ENCODE peak calls at places on chromosomes 2 and 18, in four cellular contexts. E is right lobe of liver, Y is A549, X is H1. M is an unnamed sample. For H3K4me1, the result is how much of the 10 kb centered on the place peaks cover.

GRCh38 chr2:155663265-155663664 is 669.3 kb downstream of the NR4A2 start:
- DNase-seq in Y (no peak), X (no peak), E (no peak), M (no peak)

GRCh38 chr2:124112966-124113365 is 87.9 kb downstream of the CNTNAP5 start:
- DNase-seq in Y (no peak), E (no peak), X (no peak), M (no peak)

GRCh38 chr2:113144259-113144658 is 16.9 kb downstream of the IL1RN start:
- DNase-seq in Y (no peak), E (no peak), X (no peak), M (no peak)

GRCh38 chr18:44725300-44726096 is 44.8 kb downstream of the SETBP1 start:
- DNase-seq in E (no peak), X (no peak), Y (no peak), M (peak)

GRCh38 chr2:15170068-15170775 is 390.9 kb downstream of the NBAS start:
- DNase-seq in Y (no peak), X (no peak), E (no peak), M (no peak)

GRCh38 chr2:164903214-164903613 is 52.1 kb downstream of the SLC38A11 start:
- DNase-seq in Y (no peak), E (no peak), X (no peak), M (no peak)

GRCh38 chr2:205865794-205866490 is 183.6 kb downstream of the NRP2 start:
- DNase-seq in X (no peak), E (no peak), Y (no peak), M (no peak)

GRCh38 chr2:40243581-40243980 is 208.3 kb downstream of the SLC8A1 start:
- DNase-seq in Y (no peak), X (no peak), E (no peak), M (no peak)

GRCh38 chr2:130241041-130241707 is 42.9 kb upstream of the TUBA3E start:
- DNase-seq in Y (peak), X (no peak), E (no peak), M (no peak)

GRCh38 chr2:3105814-3106569 is 271.6 kb downstream of the EIPR1 start:
- DNase-seq in X (peak), Y (no peak), E (no peak), M (no peak)

GRCh38 chr2:231317579-231317978 is 77.9 kb upstream of the B3GNT7 start:
- DNase-seq in X (no peak), Y (no peak), E (no peak), M (no peak)

GRCh38 chr2:2909086-2910035 is 468.3 kb downstream of the EIPR1 start:
- DNase-seq in E (no peak), Y (no peak), X (no peak), M (no peak)

GRCh38 chr2:27855476-27855875 is 34.7 kb downstream of the RBKS start:
- DNase-seq in X (no peak), E (no peak), Y (no peak), M (no peak)

GRCh38 chr2:35606394-35606793 is 749.2 kb upstream of the CRIM1 start:
- DNase-seq in Y (no peak), X (no peak), E (no peak), M (no peak)

GRCh38 chr2:173286153-173286809 is 68.4 kb upstream of the CDCA7 start:
- DNase-seq in E (no peak), Y (peak), X (no peak), M (no peak)

GRCh38 chr2:217899231-217900009 is 103.4 kb downstream of the TNS1 start:
- DNase-seq in Y (peak), E (peak), X (peak), M (peak)

GRCh38 chr18:60411715-60412114 is 39.1 kb upstream of the MC4R start:
- DNase-seq in E (no peak), Y (no peak), X (no peak), M (no peak)

GRCh38 chr2:105604938-105605337 is 139.8 kb upstream of the NCK2 start:
- DNase-seq in E (no peak), Y (no peak), X (no peak), M (peak)

GRCh38 chr2:222701709-222702108 is 30.3 kb downstream of the MOGAT1 start:
- DNase-seq in X (no peak), Y (no peak), E (no peak), M (no peak)

GRCh38 chr18:44803019-44803650 is 122.4 kb downstream of the SETBP1 start:
- DNase-seq in Y (no peak), X (no peak), E (no peak), M (peak)

GRCh38 chr2:187988348-187988747 is 303.3 kb upstream of the GULP1 start:
- DNase-seq in E (no peak), Y (no peak), X (no peak), M (no peak)

GRCh38 chr2:101832114-101832513 is 134.6 kb downstream of the MAP4K4 start:
- DNase-seq in X (no peak), Y (no peak), E (no peak), M (no peak)

GRCh38 chr18:31684279-31685096 is at the start of gene B4GALT6:
- DNase-seq in Y (peak), X (peak), E (peak), M (peak)

GRCh38 chr2:25347205-25347815 is 5.6 kb upstream of the DNMT3A start:
- DNase-seq in Y (no peak), E (no peak), X (no peak), M (no peak)

GRCh38 chr2:239311132-239312040 is 89.4 kb downstream of the HDAC4 start:
- DNase-seq in Y (no peak), E (peak), X (peak), M (no peak)
- H3K4me1 ChIP-seq in Y (under half), E (under half), X (under half), M (half or more)

GRCh38 chr2:135819211-135819610 is 17.8 kb downstream of the LCT start:
- DNase-seq in X (peak), E (no peak), Y (peak), M (no peak)

GRCh38 chr2:135817946-135818345 is 19.0 kb downstream of the LCT start:
- DNase-seq in Y (no peak), E (no peak), X (no peak), M (no peak)

GRCh38 chr2:135821190-135821589 is 15.8 kb downstream of the LCT start:
- DNase-seq in Y (no peak), X (no peak), E (no peak), M (no peak)

GRCh38 chr2:135817466-135817865 is 19.5 kb downstream of the LCT start:
- DNase-seq in X (no peak), E (no peak), Y (no peak), M (no peak)

GRCh38 chr2:135820003-135820618 is 16.9 kb downstream of the LCT start:
- DNase-seq in Y (no peak), E (no peak), X (no peak), M (no peak)
- TF ChIP-seq POLR2A in Y (no peak), E (no peak), X (no peak), M (no peak)

DNA sequence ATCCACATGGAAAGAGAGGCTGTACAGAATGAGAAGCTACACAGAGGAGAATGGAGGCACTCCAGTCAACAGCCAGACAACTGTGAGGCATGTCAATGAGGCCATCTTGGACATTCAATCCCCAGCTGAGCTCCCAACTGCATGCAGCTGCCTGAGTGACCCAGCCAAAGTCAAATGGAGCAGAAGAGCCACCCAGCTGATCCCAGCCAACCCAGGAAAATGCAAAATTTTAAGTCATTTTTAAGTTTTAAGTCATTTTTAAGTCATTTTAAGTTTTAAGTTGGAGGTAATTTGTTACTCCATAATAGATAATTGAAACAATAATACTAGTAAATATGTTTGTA is 63.6 kb downstream of the RBMS1 start:
- DNase-seq in X (no peak), E (no peak), Y (no peak), M (no peak)
- H3K4me1 ChIP-seq in X (under half), E (under half), Y (under half), M (under half)

GRCh38 chr2:38912619-38913018 is 22.9 kb downstream of the ARHGEF33 start:
- DNase-seq in X (no peak), Y (no peak), E (no peak), M (no peak)

GRCh38 chr2:38907242-38907641 is 17.6 kb downstream of the ARHGEF33 start:
- DNase-seq in X (no peak), E (no peak), Y (no peak), M (no peak)

GRCh38 chr2:38905251-38905650 is 15.6 kb downstream of the ARHGEF33 start:
- DNase-seq in E (no peak), Y (no peak), X (no peak), M (no peak)

GRCh38 chr2:38909872-38910271 is 20.2 kb downstream of the ARHGEF33 start:
- DNase-seq in E (no peak), X (no peak), Y (no peak), M (no peak)

DNA sequence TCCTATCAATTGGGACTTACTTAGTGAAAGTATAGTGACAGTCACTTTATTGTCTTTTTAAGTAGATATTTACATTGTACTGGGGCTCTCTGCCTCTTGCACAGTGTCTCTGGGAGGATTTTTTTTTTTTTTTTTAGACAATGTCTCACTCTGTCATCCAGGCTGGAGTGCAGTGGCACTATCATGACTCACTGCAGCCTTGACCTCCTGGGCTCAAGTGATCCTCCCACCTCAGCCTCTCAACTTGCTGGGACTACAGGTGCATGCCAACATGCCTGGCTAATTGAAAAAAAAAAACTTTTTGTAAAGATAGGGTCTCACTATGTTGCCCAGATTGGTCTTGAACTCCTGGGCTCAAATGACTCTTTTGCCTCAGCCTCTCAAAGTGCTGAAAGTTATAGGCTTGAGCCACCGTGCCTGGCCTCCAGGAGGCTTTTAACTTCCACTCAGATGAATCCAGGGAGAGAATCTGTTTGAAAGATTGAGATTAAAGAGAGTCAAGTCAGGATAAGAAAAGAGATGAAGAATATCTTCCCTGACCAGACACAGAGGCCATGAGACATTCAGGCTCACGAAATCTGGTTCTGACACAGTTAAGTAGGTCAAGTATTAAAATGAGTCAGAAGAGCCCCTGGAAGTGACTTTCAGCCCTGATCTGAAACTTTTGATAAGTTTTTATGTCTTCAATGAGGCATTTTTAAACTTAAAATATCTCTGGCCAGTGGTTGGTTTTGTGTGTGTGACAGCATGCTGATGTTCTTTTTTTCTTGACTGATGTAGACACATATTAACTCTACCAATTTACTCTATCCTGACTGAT is 18.3 kb downstream of the ARHGEF33 start:
- DNase-seq in Y (no peak), E (no peak), X (no peak), M (no peak)
- TF ChIP-seq POLR2A in Y (no peak), E (no peak), X (no peak), M (no peak)

DNA sequence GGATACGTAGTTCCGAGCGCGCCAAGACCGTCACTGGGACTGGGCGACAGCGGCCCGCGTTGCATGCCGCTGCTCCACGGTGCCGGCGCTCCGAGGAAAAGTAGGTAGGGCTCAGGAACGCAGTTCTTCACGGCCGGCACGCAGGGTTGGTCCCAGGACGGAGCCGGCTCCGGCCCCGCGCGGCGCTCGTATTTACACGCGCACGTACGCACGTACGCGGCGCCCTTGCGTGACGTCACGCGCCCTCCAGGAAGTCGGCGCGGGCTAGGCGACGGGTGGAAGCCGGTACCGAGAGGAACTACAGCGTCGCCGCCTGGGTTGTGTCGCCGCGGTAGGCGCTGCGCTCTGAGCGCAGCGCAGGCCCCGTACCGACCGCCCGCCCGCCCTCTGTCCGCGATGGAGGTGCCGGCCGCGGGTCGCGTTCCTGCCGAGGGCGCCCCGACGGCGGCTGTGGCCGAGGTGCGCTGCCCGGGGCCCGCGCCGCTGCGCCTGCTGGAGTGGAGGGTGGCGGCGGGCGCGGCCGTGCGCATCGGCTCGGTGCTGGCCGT is at the start of gene CTDP1:
- DNase-seq in X (peak), Y (peak), E (peak), M (peak)
- H3K4me1 ChIP-seq in X (under half), Y (under half), E (under half), M (under half)